ENCODE peak calls at places on chromosome 6, in four cellular contexts. X, Q, N and W are unnamed samples.

GRCh38 chr6:33014841-33015634 is 5.6 kb upstream of the HLA-DOA start:
- DNase-seq in N (peak; percentile 75), Q (peak; percentile 79), X (peak; percentile 77), W (peak; percentile 75)

GRCh38 chr6:161455848-161456247 is 182.0 kb upstream of the AGPAT4 start:
- DNase-seq in X (no peak), N (no peak), Q (no peak), W (no peak)

GRCh38 chr6:134816780-134817179 is 133.1 kb downstream of the ALDH8A1 start:
- DNase-seq in N (no peak), X (no peak), Q (no peak), W (no peak)

GRCh38 chr6:147279423-147279822 is 75.2 kb downstream of the STXBP5 start:
- DNase-seq in N (no peak), X (no peak), Q (no peak), W (no peak)

GRCh38 chr6:68559716-68560115 is 75.4 kb upstream of the ADGRB3 start:
- DNase-seq in Q (peak; percentile 25), X (no peak), N (no peak), W (no peak)

GRCh38 chr6:37010402-37010892 is 5.0 kb downstream of the FGD2 start:
- DNase-seq in X (no peak), Q (no peak), N (no peak), W (no peak)

GRCh38 chr6:107408714-107409113 is 50.6 kb downstream of the PDSS2 start:
- DNase-seq in X (no peak), Q (no peak), N (no peak), W (no peak)

GRCh38 chr6:122014961-122015360 is 384.5 kb upstream of the HSF2 start:
- DNase-seq in Q (no peak), X (no peak), N (no peak), W (no peak)

GRCh38 chr6:53035549-53036213 is 29.5 kb upstream of the FBXO9 start:
- DNase-seq in Q (no peak), N (no peak), X (no peak), W (no peak)

GRCh38 chr6:90219168-90219985 is 77.3 kb downstream of the BACH2 start:
- DNase-seq in X (no peak), Q (peak; percentile 21), N (no peak), W (no peak)

GRCh38 chr6:63140114-63140513 is 71.2 kb upstream of the FKBP1C start:
- DNase-seq in X (no peak), N (no peak), Q (no peak), W (no peak)

GRCh38 chr6:157779705-157780604 is 43.1 kb upstream of the SNX9 start:
- DNase-seq in Q (no peak), X (no peak), N (no peak), W (no peak)

GRCh38 chr6:46935687-46936086 is 13.9 kb upstream of the ADGRF5 start:
- DNase-seq in Q (no peak), X (no peak), N (no peak), W (no peak)

GRCh38 chr6:44263357-44264100 is 1.8 kb downstream of the NFKBIE start:
- DNase-seq in N (no peak), Q (peak; percentile 39), X (no peak), W (peak; percentile 24)

GRCh38 chr6:161038229-161039003 is 46.8 kb downstream of the MAP3K4 start:
- DNase-seq in X (no peak), N (peak; percentile 72), Q (no peak), W (peak; percentile 42)

GRCh38 chr6:47235964-47236760 is 73.5 kb downstream of the TNFRSF21 start:
- DNase-seq in Q (no peak), N (no peak), X (no peak), W (no peak)

GRCh38 chr6:53236241-53236640 is 87.6 kb upstream of the GCM1 start:
- DNase-seq in N (no peak), Q (no peak), X (no peak), W (no peak)

GRCh38 chr6:17457956-17458355 is 64.6 kb downstream of the CAP2 start:
- DNase-seq in N (no peak), Q (no peak), X (no peak), W (no peak)

GRCh38 chr6:17457405-17457804 is 64.0 kb downstream of the CAP2 start:
- DNase-seq in N (no peak), Q (no peak), X (no peak), W (no peak)

GRCh38 chr6:17458971-17459370 is 65.6 kb downstream of the CAP2 start:
- DNase-seq in X (no peak), N (no peak), Q (no peak), W (no peak)

GRCh38 chr6:17456711-17457110 is 63.3 kb downstream of the CAP2 start:
- DNase-seq in X (no peak), Q (no peak), N (no peak), W (no peak)

GRCh38 chr6:17460862-17461261 is 67.5 kb downstream of the CAP2 start:
- DNase-seq in N (no peak), Q (no peak), X (no peak), W (no peak)
- TF ChIP-seq BHLHE40 in N (no peak), Q (no peak), X (no peak), W (no peak)

DNA sequence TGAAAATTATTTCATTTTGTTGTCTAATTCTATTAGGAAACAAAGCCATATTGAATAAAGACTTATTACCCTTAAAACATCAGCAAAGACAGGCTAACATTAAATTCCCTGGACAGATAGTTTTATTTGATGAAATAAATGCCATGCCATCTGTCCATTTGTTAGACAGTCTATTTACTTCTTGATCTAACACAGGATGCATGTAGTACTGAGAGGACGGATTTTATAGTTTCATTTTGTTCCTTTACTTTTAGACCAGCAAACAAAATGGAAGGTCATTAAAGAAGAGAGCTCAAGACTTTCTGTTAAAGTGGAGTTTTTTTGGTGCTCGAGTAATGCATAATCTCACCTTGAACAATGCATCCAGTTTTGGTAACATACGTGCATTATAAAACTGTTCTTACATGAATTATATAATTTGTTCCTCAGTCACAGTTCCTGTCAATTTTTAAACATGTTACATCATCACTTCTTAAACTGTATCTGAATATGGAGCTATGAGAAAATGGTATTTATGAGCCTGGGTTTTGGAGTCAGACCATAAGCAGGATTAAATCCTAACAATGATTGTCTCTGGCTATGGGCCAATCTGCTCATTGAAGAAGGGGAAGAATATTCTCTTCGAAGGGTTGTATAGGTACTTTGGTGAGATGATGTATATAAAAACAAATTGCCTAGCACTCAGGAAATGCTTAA is 46.0 kb downstream of the RFX6 start:
- DNase-seq in Q (no peak), N (no peak), X (no peak), W (no peak)
- TF ChIP-seq HDAC2 in Q (no peak), N (no peak), X (no peak), W (no peak)

DNA sequence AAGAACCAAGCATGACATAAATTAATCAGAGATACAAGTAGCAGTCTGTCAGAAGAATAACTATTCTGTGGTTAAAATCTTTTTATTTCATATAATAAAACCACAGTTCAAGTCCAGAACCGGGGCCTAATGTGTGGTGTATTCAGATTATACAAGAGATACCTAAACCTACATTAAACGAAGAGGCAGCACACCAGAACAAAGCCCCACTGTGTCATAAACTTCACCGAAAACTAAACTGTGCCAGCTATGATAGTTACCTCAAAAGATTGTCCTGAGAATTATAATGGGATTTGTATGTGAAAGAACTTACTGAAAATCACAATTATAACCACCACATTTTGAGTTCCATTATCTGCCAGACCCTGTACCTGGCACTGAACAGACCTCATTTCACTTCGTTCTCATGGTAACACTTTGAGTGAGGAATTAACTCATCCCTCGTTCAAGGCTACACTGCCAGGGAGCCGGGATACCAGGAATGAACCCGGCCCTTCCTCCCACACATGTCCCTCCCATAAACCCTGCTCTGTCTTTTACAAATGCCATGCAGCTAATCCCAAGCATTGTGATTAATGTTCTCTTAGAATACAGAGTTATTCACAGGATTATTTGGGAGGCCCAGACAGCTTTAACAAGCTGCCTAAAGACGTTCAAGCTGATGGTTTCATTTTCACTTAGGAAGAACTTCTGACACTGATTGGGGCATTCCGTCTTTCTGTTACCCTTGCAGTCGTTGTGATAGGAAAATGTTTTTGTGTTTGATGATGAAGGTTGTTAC is 42.7 kb upstream of the CD83 start:
- DNase-seq in N (no peak), Q (no peak), X (no peak), W (peak; percentile 15)
- TF ChIP-seq ESRRA in N (no peak), Q (no peak), X (no peak), W (no peak)

DNA sequence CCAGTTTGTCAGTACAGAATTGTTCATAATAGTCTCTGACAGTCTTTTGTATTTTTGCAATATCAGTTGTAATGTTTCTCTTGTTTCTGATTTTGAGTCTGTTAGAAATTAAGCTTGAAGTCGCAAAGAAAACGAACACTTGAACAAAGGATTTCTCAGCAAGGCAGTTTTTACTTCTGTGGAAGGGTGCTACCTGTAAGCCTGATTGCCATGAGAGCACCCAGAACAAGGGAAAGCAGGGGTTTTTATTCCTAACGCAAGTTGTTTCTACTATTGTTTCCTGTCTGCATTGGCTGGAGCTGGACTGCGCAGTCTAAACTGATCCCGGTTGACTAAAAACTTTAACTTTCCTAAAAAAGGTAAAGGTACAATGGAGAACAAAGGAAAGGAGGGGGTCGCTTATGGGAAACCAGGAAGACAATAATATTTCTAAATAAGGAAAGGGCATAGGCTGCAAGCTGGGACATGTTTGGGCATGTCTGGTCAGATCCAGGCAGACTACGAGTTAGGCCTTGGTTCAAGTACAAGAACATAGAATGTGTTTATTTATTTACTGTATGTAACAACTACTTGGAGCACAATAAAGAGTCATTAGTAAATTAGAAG is 28.5 kb downstream of the HLA-B start:
- DNase-seq in N (no peak), X (no peak), Q (no peak), W (no peak)
- TF ChIP-seq BHLHE40 in N (no peak), X (no peak), Q (no peak), W (no peak)

GRCh38 chr6:29797120-29797519 is 30.5 kb upstream of the HLA-G start:
- DNase-seq in N (no peak), X (no peak), Q (no peak), W (no peak)
- TF ChIP-seq HDAC2 in N (no peak), X (no peak), Q (no peak), W (no peak)

DNA sequence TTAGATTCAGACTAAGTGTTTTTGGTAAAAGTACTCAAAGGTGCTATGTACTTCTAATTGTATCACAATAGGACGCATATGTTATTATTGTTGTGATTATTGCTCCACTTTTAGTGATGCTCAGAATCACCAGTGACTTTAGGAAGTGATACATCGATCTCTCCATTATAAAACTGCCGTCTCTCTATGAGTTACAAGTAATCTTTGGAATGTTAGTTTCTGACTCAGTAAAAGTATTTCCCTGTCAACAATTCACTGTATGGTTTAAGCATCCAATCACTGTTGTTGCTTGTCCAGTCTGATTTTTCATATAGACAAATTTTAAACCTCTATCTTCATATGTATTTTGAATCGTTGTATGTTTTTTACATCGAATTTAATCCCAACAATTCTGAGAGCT is 9.4 kb downstream of the DCBLD1 start:
- DNase-seq in Q (no peak), N (no peak), X (no peak), W (no peak)
- TF ChIP-seq ESRRA in Q (no peak), N (no peak), X (no peak), W (no peak)

DNA sequence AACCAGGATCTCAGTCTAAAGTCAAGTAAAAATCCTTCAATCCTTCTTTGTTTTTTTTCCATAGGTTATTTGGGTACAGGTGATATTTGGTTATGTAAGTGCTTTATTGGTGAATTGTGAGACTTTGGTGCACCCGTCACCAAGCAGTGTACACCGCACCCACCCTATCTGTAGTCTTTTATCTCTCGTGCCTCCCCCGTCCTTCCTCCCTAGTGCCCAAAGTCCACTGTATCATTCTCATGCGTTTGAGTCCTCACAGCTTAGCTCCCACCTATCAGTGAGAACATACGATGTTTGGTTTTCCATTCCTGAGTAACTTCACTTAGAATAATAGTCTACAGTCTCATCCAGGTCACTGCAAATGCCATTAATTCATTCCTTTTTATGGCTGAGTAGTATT is 879 bp downstream of the MUC22 start:
- DNase-seq in N (no peak), Q (no peak), X (peak; percentile 76), W (no peak)
- TF ChIP-seq BHLHE40 in N (no peak), Q (no peak), X (peak; percentile 35), W (no peak)